ENCODE peak calls at places on chromosomes 3 and 15, in five cellular contexts. X is cardiac muscle cell, A is HT1080, N is SK-N-DZ, F is ovary. L is an unnamed sample.
A peak's percentile ranks its signal among the peaks of the same experiment; 100 is the strongest.

GRCh38 chr15:62874933-62875625 is 167.5 kb upstream of the TPM1 start:
- DNase-seq in X (peak; percentile 66), A (no peak), N (no peak), F (peak; percentile 52), L (peak; percentile 23)

GRCh38 chr3:94234177-94234788 is 171.4 kb downstream of the NSUN3 start:
- DNase-seq in X (peak; percentile 48), A (peak; percentile 41), N (peak; percentile 41), F (no peak), L (no peak)

GRCh38 chr15:87829651-87830050 is 426.9 kb downstream of the NTRK3 start:
- DNase-seq in X (no peak), A (peak; percentile 39), N (no peak), F (peak; percentile 16), L (no peak)

GRCh38 chr3:189745622-189746021 is 114.4 kb downstream of the TP63 start:
- DNase-seq in X (no peak), A (no peak), N (no peak), F (no peak), L (no peak)

GRCh38 chr3:12588674-12589054 is 31.8 kb downstream of the MKRN2 start:
- DNase-seq in X (no peak), A (no peak), N (no peak), F (no peak), L (no peak)

GRCh38 chr3:135865085-135865484 is 100.4 kb upstream of the PPP2R3A start:
- DNase-seq in X (no peak), A (no peak), N (no peak), F (no peak), L (no peak)

GRCh38 chr3:123076496-123077418 is 9.9 kb downstream of the PDIA5 start:
- DNase-seq in X (no peak), A (no peak), N (no peak), F (peak; percentile 66), L (peak; percentile 77)

GRCh38 chr3:53170325-53171108 is 9.5 kb downstream of the PRKCD start:
- DNase-seq in X (no peak), A (no peak), N (no peak), F (no peak), L (no peak)

GRCh38 chr3:84974347-84974746 is 15.6 kb downstream of the CADM2 start:
- DNase-seq in X (no peak), A (no peak), N (no peak), F (no peak), L (no peak)

GRCh38 chr15:89090791-89091666 is 2.8 kb downstream of the ABHD2 start:
- DNase-seq in X (peak; percentile 29), A (peak; percentile 87), N (no peak), F (peak; percentile 39), L (peak; percentile 67)

GRCh38 chr3:41339758-41340157 is 140.5 kb downstream of the CTNNB1 start:
- DNase-seq in X (no peak), A (no peak), N (no peak), F (no peak), L (no peak)

GRCh38 chr3:112056451-112056929 is 22.0 kb downstream of the TMPRSS7 start:
- DNase-seq in X (no peak), A (peak; percentile 79), N (no peak), F (no peak), L (no peak)

GRCh38 chr3:9994086-9994844 is 7.6 kb upstream of the EMC3 start:
- DNase-seq in X (no peak), A (no peak), N (no peak), F (no peak), L (no peak)

GRCh38 chr15:52247032-52247431 is 48.6 kb downstream of the MYO5C start:
- DNase-seq in X (no peak), A (peak; percentile 59), N (no peak), F (no peak), L (no peak)

GRCh38 chr15:77031376-77032050 is 36.6 kb downstream of the PSTPIP1 start:
- DNase-seq in X (no peak), A (peak; percentile 61), N (peak; percentile 76), F (no peak), L (no peak)

GRCh38 chr3:82739390-82739789 is 977.9 kb upstream of the GBE1 start:
- DNase-seq in X (no peak), A (peak; percentile 4), N (no peak), F (no peak), L (no peak)

GRCh38 chr15:92884813-92885461 is 15.2 kb upstream of the CHD2 start:
- DNase-seq in X (no peak), A (no peak), N (peak; percentile 19), F (no peak), L (no peak)

GRCh38 chr15:83747718-83748110 is 93.8 kb downstream of the ADAMTSL3 start:
- DNase-seq in X (no peak), A (no peak), N (no peak), F (no peak), L (no peak)

GRCh38 chr3:178120367-178120766 is 415.9 kb upstream of the KCNMB2 start:
- DNase-seq in X (no peak), A (no peak), N (no peak), F (no peak), L (no peak)

GRCh38 chr3:195250473-195251251 is 20.3 kb downstream of the XXYLT1 start:
- DNase-seq in X (no peak), A (no peak), N (no peak), F (peak; percentile 35), L (peak; percentile 55)

GRCh38 chr3:55267206-55267930 is 219.7 kb downstream of the WNT5A start:
- DNase-seq in X (no peak), A (no peak), N (no peak), F (no peak), L (no peak)

GRCh38 chr3:94772402-94772801 is 709.5 kb downstream of the NSUN3 start:
- DNase-seq in X (no peak), A (no peak), N (no peak), F (no peak), L (no peak)

GRCh38 chr15:67082007-67082536 is 16.7 kb downstream of the SMAD3 start:
- DNase-seq in X (no peak), A (no peak), N (no peak), F (no peak), L (no peak)

L was measured in heart right ventricle.